ENCODE peak calls at places on chromosomes 1 and 21, in five cellular contexts. S, Y, K, I and M are unnamed samples.

GRCh38 chr1:155079487-155080249 is 1.0 kb downstream of the EFNA3 start:
- DNase-seq in S (no peak), Y (no peak), K (no peak), I (peak; percentile 68), M (no peak)

GRCh38 chr1:27528701-27529637 is 39.0 kb upstream of the WASF2 start:
- DNase-seq in S (no peak), Y (peak; percentile 67), K (no peak), I (no peak), M (no peak)

GRCh38 chr1:223016890-223017289 is 126.2 kb downstream of the TLR5 start:
- DNase-seq in S (no peak), Y (no peak), K (no peak), I (no peak), M (no peak)

GRCh38 chr1:100791586-100791985 is 72.0 kb downstream of the VCAM1 start:
- DNase-seq in S (no peak), Y (no peak), K (no peak), I (no peak), M (no peak)

GRCh38 chr1:182259229-182259872 is 132.2 kb downstream of the GLUL start:
- DNase-seq in S (peak; percentile 66), Y (peak; percentile 50), K (no peak), I (no peak), M (no peak)

GRCh38 chr1:13699936-13700520 is at the start of gene PRDM2:
- DNase-seq in S (no peak), Y (peak; percentile 63), K (no peak), I (peak; percentile 68), M (peak; percentile 54)

GRCh38 chr1:53284224-53285020 is 43.4 kb downstream of the LRP8 start:
- DNase-seq in S (no peak), Y (no peak), K (no peak), I (no peak), M (no peak)

GRCh38 chr21:16420086-16420724 is 690.4 kb downstream of the USP25 start:
- DNase-seq in S (no peak), Y (no peak), K (peak; percentile 9), I (no peak), M (no peak)

GRCh38 chr1:55056632-55056992 is 17.3 kb downstream of the PCSK9 start:
- DNase-seq in S (no peak), Y (no peak), K (no peak), I (no peak), M (no peak)

GRCh38 chr21:23452384-23453083 is 2154.7 kb downstream of the MRPL39 start:
- DNase-seq in S (no peak), Y (no peak), K (no peak), I (peak; percentile 66), M (no peak)

GRCh38 chr1:45334308-45335245 is 5.4 kb upstream of the TOE1 start:
- DNase-seq in S (no peak), Y (no peak), K (no peak), I (no peak), M (no peak)

GRCh38 chr1:206455681-206456344 is 14.5 kb upstream of the IKBKE start:
- DNase-seq in S (no peak), Y (peak; percentile 82), K (no peak), I (no peak), M (no peak)

GRCh38 chr1:78004719-78005346 is at the start of gene DNAJB4:
- DNase-seq in S (peak; percentile 96), Y (peak; percentile 66), K (peak; percentile 95), I (no peak), M (peak; percentile 34)

GRCh38 chr1:226984521-226985238 is 44.6 kb downstream of the COQ8A start:
- DNase-seq in S (no peak), Y (no peak), K (no peak), I (no peak), M (no peak)

GRCh38 chr1:5508669-5509330 is 483.4 kb downstream of the NPHP4 start:
- DNase-seq in S (no peak), Y (no peak), K (no peak), I (no peak), M (no peak)

GRCh38 chr1:80444171-80444570 is 1356.6 kb upstream of the ADGRL2 start:
- DNase-seq in S (no peak), Y (no peak), K (no peak), I (no peak), M (no peak)

GRCh38 chr1:116514708-116515525 is 55.9 kb downstream of the CD58 start:
- DNase-seq in S (peak; percentile 88), Y (no peak), K (no peak), I (no peak), M (no peak)

GRCh38 chr1:18934205-18935000 is 22.1 kb downstream of the IFFO2 start:
- DNase-seq in S (no peak), Y (no peak), K (no peak), I (no peak), M (no peak)

GRCh38 chr1:74629283-74629682 is 44.3 kb downstream of the ERICH3 start:
- DNase-seq in S (no peak), Y (no peak), K (no peak), I (no peak), M (no peak)

GRCh38 chr21:32200029-32200428 is 78.8 kb downstream of the MIS18A start:
- DNase-seq in S (no peak), Y (no peak), K (no peak), I (no peak), M (no peak)

GRCh38 chr21:44736291-44737004 is 25.1 kb upstream of the TSPEAR start:
- DNase-seq in S (no peak), Y (no peak), K (peak; percentile 85), I (peak; percentile 22), M (no peak)

GRCh38 chr1:43660355-43660754 is 10.4 kb downstream of the KDM4A start:
- DNase-seq in S (no peak), Y (no peak), K (no peak), I (peak; percentile 54), M (no peak)

GRCh38 chr1:17559618-17560419 is 20.3 kb downstream of the ARHGEF10L start:
- DNase-seq in S (no peak), Y (no peak), K (no peak), I (no peak), M (no peak)

GRCh38 chr21:46284722-46285121 is 689 bp downstream of the MCM3AP start:
- DNase-seq in S (no peak), Y (no peak), K (no peak), I (no peak), M (no peak)

GRCh38 chr1:66182551-66183178 is 351.3 kb upstream of the SGIP1 start:
- DNase-seq in S (no peak), Y (no peak), K (no peak), I (no peak), M (no peak)
- TF ChIP-seq TAF1 in S (no peak), Y (no peak), K (no peak), I (no peak), M (no peak)

GRCh38 chr1:62686822-62687221 is 1.4 kb downstream of the DOCK7 start:
- DNase-seq in S (no peak), Y (no peak), K (no peak), I (no peak), M (no peak)

GRCh38 chr1:62689524-62689923 is 1.3 kb upstream of the DOCK7 start:
- DNase-seq in S (no peak), Y (no peak), K (peak; percentile 77), I (no peak), M (no peak)

GRCh38 chr1:62687421-62687902 is 724 bp downstream of the DOCK7 start:
- DNase-seq in S (no peak), Y (no peak), K (peak; percentile 65), I (peak; percentile 67), M (peak; percentile 25)

GRCh38 chr1:62688687-62689085 is 500 bp upstream of the DOCK7 start:
- DNase-seq in S (no peak), Y (no peak), K (peak; percentile 4), I (no peak), M (no peak)

GRCh38 chr1:62687903-62688686 is at the start of gene DOCK7:
- DNase-seq in S (no peak), Y (peak; percentile 74), K (peak; percentile 48), I (peak; percentile 95), M (peak; percentile 58)
- TF ChIP-seq POLR2AphosphoS5 in S (no peak), Y (no peak), K (no peak), I (no peak), M (no peak)

GRCh38 chr1:240399381-240399780 is 212.6 kb downstream of the GREM2 start:
- DNase-seq in S (no peak), Y (no peak), K (no peak), I (no peak), M (no peak)
- TF ChIP-seq TAF1 in S (no peak), Y (no peak), K (no peak), I (no peak), M (no peak)

DNA sequence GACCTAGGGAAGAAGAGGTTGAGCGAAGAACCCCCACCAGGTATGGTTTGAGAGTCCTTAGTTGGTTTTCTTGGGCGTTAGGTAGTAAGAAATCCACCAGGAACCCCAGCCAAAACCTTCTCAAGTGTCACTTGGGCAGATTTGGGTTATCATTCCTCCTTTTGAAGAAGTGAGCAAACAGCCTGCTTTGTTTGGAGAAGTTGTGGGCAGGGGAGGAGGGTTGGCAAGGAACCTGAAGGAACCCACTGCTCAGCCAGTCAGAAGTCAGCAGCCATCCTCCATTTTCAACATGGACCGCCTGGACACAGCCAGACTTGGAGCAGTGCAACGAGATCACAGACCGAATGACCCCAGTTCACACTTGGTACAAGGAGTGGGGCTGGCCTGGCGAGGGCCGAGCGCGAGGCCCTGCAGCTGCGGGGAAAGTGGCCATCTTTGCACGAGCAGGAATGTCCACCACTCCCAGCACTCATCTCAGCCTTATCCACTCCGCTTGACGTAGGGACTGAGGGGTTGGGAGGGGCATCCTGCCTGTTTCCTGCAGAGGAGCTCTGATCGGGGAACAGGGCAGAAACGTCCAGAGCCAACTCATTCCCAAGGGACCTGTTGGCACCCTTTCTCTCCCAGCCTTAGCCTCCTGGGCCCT is 7.2 kb downstream of the ADPRS start:
- DNase-seq in S (no peak), Y (no peak), K (no peak), I (no peak), M (no peak)
- TF ChIP-seq POLR2AphosphoS5 in S (peak; percentile 26), Y (no peak), K (no peak), I (no peak), M (no peak)

GRCh38 chr1:114274621-114275317 is 121.1 kb upstream of the SYT6 start:
- DNase-seq in S (no peak), Y (no peak), K (no peak), I (no peak), M (no peak)
- TF ChIP-seq TAF1 in S (no peak), Y (no peak), K (no peak), I (no peak), M (no peak)

DNA sequence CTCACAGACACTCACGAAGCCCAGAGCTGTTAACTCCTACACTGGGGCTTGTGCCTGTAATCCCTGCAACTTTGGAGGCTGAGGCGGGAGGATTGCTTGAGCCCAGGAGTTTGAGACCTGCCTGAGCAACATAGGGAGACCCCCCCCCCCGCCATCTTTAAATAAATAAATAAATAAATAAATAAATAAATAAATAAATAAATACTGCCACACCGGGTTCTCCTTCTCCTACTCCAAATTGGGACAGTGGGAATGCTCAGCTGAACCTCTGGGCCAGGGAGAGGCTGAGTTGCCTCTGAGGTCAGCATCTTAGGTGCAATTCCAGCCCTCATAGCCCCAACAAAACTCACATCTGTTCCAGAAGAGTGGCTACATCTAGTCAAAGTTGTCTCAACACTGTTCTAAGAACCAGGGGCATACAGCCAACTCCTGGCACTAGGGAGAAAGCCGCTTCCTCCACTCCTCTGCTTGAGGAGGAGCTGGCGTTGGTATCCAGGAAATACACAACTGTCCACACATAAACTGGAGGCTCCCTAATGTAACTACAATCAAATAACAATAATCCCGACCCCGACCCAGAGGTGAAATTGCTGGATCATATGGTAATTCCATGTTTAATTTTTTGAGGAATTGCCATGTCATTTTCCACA is 27.0 kb downstream of the C1orf216 start:
- DNase-seq in S (no peak), Y (no peak), K (no peak), I (no peak), M (no peak)
- TF ChIP-seq POLR2AphosphoS5 in S (no peak), Y (no peak), K (no peak), I (no peak), M (no peak)